ENCODE peak calls at places on chromosomes 13 and 19, in ten cellular contexts. One of them, this sample, is unnamed.

GRCh38 chr13:96172066-96172465 is 82.2 kb downstream of the HS6ST3 start:
- DNase-seq in left ventricle myocardium inferior: no peak
- DNase-seq in lower lobe of right lung: no peak
- DNase-seq in coronary artery: no peak
- DNase-seq in transverse colon: no peak
- DNase-seq in uterus: no peak
- DNase-seq in fibroblast of lung: no peak
- DNase-seq in right cardiac atrium: no peak
- DNase-seq in foreskin keratinocyte: peak
- DNase-seq in prostate gland: no peak
- DNase-seq in this sample: peak

GRCh38 chr13:32237681-32238080 is 77.5 kb downstream of the ZAR1L start:
- DNase-seq in fibroblast of lung: no peak
- DNase-seq in uterus: no peak
- DNase-seq in left ventricle myocardium inferior: no peak
- DNase-seq in lower lobe of right lung: no peak
- DNase-seq in foreskin keratinocyte: no peak
- DNase-seq in transverse colon: no peak
- DNase-seq in prostate gland: no peak
- DNase-seq in coronary artery: no peak
- DNase-seq in right cardiac atrium: no peak
- DNase-seq in this sample: no peak

GRCh38 chr19:36528194-36528920 is at the start of gene ZNF260:
- DNase-seq in transverse colon: peak
- DNase-seq in coronary artery: peak
- DNase-seq in fibroblast of lung: peak
- DNase-seq in left ventricle myocardium inferior: peak
- DNase-seq in lower lobe of right lung: peak
- DNase-seq in prostate gland: peak
- DNase-seq in foreskin keratinocyte: peak
- DNase-seq in right cardiac atrium: peak
- DNase-seq in uterus: peak
- DNase-seq in this sample: peak

GRCh38 chr13:51328488-51328887 is 11.0 kb upstream of the SERPINE3 start:
- DNase-seq in coronary artery: no peak
- DNase-seq in transverse colon: no peak
- DNase-seq in left ventricle myocardium inferior: no peak
- DNase-seq in foreskin keratinocyte: no peak
- DNase-seq in fibroblast of lung: no peak
- DNase-seq in uterus: no peak
- DNase-seq in right cardiac atrium: no peak
- DNase-seq in lower lobe of right lung: no peak
- DNase-seq in prostate gland: no peak
- DNase-seq in this sample: no peak

GRCh38 chr19:3950871-3951861 is 18.3 kb downstream of the NMRK2 start:
- DNase-seq in right cardiac atrium: peak
- DNase-seq in left ventricle myocardium inferior: peak
- DNase-seq in lower lobe of right lung: no peak
- DNase-seq in prostate gland: no peak
- DNase-seq in uterus: no peak
- DNase-seq in transverse colon: no peak
- DNase-seq in fibroblast of lung: no peak
- DNase-seq in coronary artery: peak
- DNase-seq in foreskin keratinocyte: no peak
- DNase-seq in this sample: no peak

GRCh38 chr19:34126966-34127365 is 45.3 kb upstream of the LSM14A start:
- DNase-seq in fibroblast of lung: no peak
- DNase-seq in uterus: no peak
- DNase-seq in prostate gland: no peak
- DNase-seq in right cardiac atrium: no peak
- DNase-seq in coronary artery: no peak
- DNase-seq in transverse colon: no peak
- DNase-seq in left ventricle myocardium inferior: no peak
- DNase-seq in foreskin keratinocyte: no peak
- DNase-seq in lower lobe of right lung: no peak
- DNase-seq in this sample: no peak

GRCh38 chr13:32645854-32646253 is 59.6 kb downstream of the PDS5B start:
- DNase-seq in right cardiac atrium: no peak
- DNase-seq in coronary artery: no peak
- DNase-seq in lower lobe of right lung: no peak
- DNase-seq in transverse colon: no peak
- DNase-seq in fibroblast of lung: peak
- DNase-seq in foreskin keratinocyte: no peak
- DNase-seq in uterus: no peak
- DNase-seq in left ventricle myocardium inferior: no peak
- DNase-seq in prostate gland: no peak
- DNase-seq in this sample: no peak

GRCh38 chr19:50703915-50704548 is 15.6 kb downstream of the SHANK1 start:
- DNase-seq in coronary artery: no peak
- DNase-seq in left ventricle myocardium inferior: no peak
- DNase-seq in lower lobe of right lung: no peak
- DNase-seq in fibroblast of lung: no peak
- DNase-seq in uterus: no peak
- DNase-seq in transverse colon: no peak
- DNase-seq in prostate gland: no peak
- DNase-seq in right cardiac atrium: no peak
- DNase-seq in foreskin keratinocyte: no peak
- DNase-seq in this sample: no peak

GRCh38 chr19:48713041-48713863 is 6.3 kb downstream of the MAMSTR start:
- DNase-seq in foreskin keratinocyte: no peak
- DNase-seq in uterus: no peak
- DNase-seq in prostate gland: no peak
- DNase-seq in left ventricle myocardium inferior: no peak
- DNase-seq in lower lobe of right lung: no peak
- DNase-seq in transverse colon: no peak
- DNase-seq in coronary artery: peak
- DNase-seq in fibroblast of lung: peak
- DNase-seq in right cardiac atrium: peak
- DNase-seq in this sample: no peak

GRCh38 chr19:52748336-52748950 is 13.6 kb upstream of the ZNF611 start:
- DNase-seq in lower lobe of right lung: no peak
- DNase-seq in uterus: peak
- DNase-seq in foreskin keratinocyte: no peak
- DNase-seq in left ventricle myocardium inferior: no peak
- DNase-seq in transverse colon: no peak
- DNase-seq in prostate gland: peak
- DNase-seq in right cardiac atrium: no peak
- DNase-seq in fibroblast of lung: peak
- DNase-seq in coronary artery: no peak
- DNase-seq in this sample: no peak

GRCh38 chr19:45785097-45785496 is 2.8 kb upstream of the DMPK start:
- DNase-seq in prostate gland: no peak
- DNase-seq in foreskin keratinocyte: no peak
- DNase-seq in uterus: no peak
- DNase-seq in right cardiac atrium: no peak
- DNase-seq in left ventricle myocardium inferior: no peak
- DNase-seq in transverse colon: no peak
- DNase-seq in coronary artery: no peak
- DNase-seq in lower lobe of right lung: no peak
- DNase-seq in fibroblast of lung: no peak
- DNase-seq in this sample: no peak

GRCh38 chr19:21463449-21464105 is 41.8 kb upstream of the ZNF429 start:
- DNase-seq in fibroblast of lung: peak
- DNase-seq in uterus: no peak
- DNase-seq in lower lobe of right lung: peak
- DNase-seq in foreskin keratinocyte: peak
- DNase-seq in right cardiac atrium: peak
- DNase-seq in transverse colon: peak
- DNase-seq in prostate gland: peak
- DNase-seq in left ventricle myocardium inferior: peak
- DNase-seq in coronary artery: no peak
- DNase-seq in this sample: no peak

GRCh38 chr19:48815870-48816501 is 5.2 kb upstream of the BCAT2 start:
- DNase-seq in lower lobe of right lung: no peak
- DNase-seq in transverse colon: no peak
- DNase-seq in left ventricle myocardium inferior: no peak
- DNase-seq in prostate gland: peak
- DNase-seq in fibroblast of lung: peak
- DNase-seq in coronary artery: no peak
- DNase-seq in foreskin keratinocyte: peak
- DNase-seq in uterus: no peak
- DNase-seq in right cardiac atrium: no peak
- DNase-seq in this sample: no peak

GRCh38 chr19:13040232-13040915 is 45.1 kb downstream of the NFIX start:
- DNase-seq in fibroblast of lung: no peak
- DNase-seq in transverse colon: no peak
- DNase-seq in right cardiac atrium: no peak
- DNase-seq in uterus: no peak
- DNase-seq in foreskin keratinocyte: no peak
- DNase-seq in left ventricle myocardium inferior: no peak
- DNase-seq in lower lobe of right lung: no peak
- DNase-seq in coronary artery: no peak
- DNase-seq in prostate gland: no peak
- DNase-seq in this sample: no peak
- H3K27ac ChIP-seq in fibroblast of lung: peak
- H3K27ac ChIP-seq in transverse colon: peak
- H3K27ac ChIP-seq in right cardiac atrium: peak
- H3K27ac ChIP-seq in uterus: peak
- H3K27ac ChIP-seq in foreskin keratinocyte: no peak
- H3K27ac ChIP-seq in left ventricle myocardium inferior: peak
- H3K27ac ChIP-seq in lower lobe of right lung: peak
- H3K27ac ChIP-seq in coronary artery: peak
- H3K27ac ChIP-seq in prostate gland: peak
- H3K27ac ChIP-seq in this sample: no peak

DNA sequence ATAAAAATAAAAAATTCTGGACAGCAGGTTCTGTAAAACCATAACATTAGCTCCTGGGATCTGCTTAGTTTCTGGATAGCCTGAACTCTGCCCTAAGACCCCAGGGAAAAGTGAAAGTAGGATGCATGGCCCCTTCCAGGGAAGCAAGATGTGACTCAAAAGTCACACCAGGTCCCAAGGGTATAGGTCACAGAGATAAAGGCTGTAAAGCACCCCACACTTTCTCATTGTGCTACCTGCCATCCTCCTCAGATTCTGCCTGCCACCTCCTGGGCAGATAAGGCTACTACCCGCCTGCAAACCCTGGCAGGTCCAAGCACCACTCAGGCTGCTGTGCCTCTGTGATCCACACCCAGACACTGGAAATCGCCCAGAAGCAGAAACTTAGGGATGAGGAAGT is 20.6 kb downstream of the FFAR2 start:
- DNase-seq in uterus: no peak
- DNase-seq in foreskin keratinocyte: peak
- DNase-seq in coronary artery: no peak
- DNase-seq in right cardiac atrium: peak
- DNase-seq in prostate gland: peak
- DNase-seq in lower lobe of right lung: peak
- DNase-seq in transverse colon: peak
- DNase-seq in fibroblast of lung: no peak
- DNase-seq in left ventricle myocardium inferior: peak
- DNase-seq in this sample: no peak
- H3K27ac ChIP-seq in uterus: no peak
- H3K27ac ChIP-seq in foreskin keratinocyte: no peak
- H3K27ac ChIP-seq in coronary artery: no peak
- H3K27ac ChIP-seq in right cardiac atrium: no peak
- H3K27ac ChIP-seq in prostate gland: no peak
- H3K27ac ChIP-seq in lower lobe of right lung: no peak
- H3K27ac ChIP-seq in transverse colon: no peak
- H3K27ac ChIP-seq in fibroblast of lung: no peak
- H3K27ac ChIP-seq in left ventricle myocardium inferior: no peak
- H3K27ac ChIP-seq in this sample: no peak

DNA sequence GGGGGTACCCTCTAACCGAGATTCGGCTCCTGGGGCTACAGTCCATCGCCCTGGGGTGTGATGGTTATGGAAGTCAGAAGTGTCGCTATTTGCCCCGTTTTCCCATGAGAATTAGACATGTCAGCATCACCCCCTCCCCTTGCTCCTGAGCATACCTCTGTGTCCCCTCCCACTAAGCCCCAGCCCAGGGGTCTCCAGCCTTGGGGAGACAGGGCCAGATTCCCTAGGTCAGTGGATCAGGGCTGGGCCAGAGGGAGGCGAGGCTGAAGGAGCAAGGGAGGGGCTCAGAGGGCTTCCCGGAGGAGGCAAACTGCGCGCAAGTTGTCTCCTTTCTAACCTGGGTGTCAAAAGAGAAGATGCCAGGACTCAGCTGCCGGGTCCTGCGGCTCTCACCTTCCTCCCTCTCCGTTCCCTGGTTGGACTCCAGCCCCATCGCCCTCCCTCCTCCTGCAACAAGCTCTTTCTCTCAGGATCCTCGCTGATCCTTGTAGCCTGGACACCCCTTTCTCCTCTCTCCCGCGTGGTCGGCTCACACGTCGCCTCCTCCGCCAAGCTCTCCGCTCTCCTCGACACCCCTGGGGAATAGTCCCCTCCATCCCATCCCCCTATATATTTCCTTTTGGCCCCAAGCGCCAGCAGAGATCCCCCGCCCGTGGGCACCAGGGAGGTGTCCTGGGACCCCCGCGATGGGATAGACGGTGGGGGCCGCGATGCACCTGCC is 459 bp upstream of the TMEM59L start:
- DNase-seq in lower lobe of right lung: no peak
- DNase-seq in uterus: no peak
- DNase-seq in right cardiac atrium: no peak
- DNase-seq in coronary artery: no peak
- DNase-seq in prostate gland: no peak
- DNase-seq in transverse colon: no peak
- DNase-seq in left ventricle myocardium inferior: no peak
- DNase-seq in fibroblast of lung: no peak
- DNase-seq in foreskin keratinocyte: no peak
- DNase-seq in this sample: no peak
- H3K27ac ChIP-seq in lower lobe of right lung: no peak
- H3K27ac ChIP-seq in uterus: no peak
- H3K27ac ChIP-seq in right cardiac atrium: no peak
- H3K27ac ChIP-seq in coronary artery: no peak
- H3K27ac ChIP-seq in prostate gland: no peak
- H3K27ac ChIP-seq in transverse colon: no peak
- H3K27ac ChIP-seq in left ventricle myocardium inferior: no peak
- H3K27ac ChIP-seq in fibroblast of lung: no peak
- H3K27ac ChIP-seq in foreskin keratinocyte: no peak
- H3K27ac ChIP-seq in this sample: no peak

DNA sequence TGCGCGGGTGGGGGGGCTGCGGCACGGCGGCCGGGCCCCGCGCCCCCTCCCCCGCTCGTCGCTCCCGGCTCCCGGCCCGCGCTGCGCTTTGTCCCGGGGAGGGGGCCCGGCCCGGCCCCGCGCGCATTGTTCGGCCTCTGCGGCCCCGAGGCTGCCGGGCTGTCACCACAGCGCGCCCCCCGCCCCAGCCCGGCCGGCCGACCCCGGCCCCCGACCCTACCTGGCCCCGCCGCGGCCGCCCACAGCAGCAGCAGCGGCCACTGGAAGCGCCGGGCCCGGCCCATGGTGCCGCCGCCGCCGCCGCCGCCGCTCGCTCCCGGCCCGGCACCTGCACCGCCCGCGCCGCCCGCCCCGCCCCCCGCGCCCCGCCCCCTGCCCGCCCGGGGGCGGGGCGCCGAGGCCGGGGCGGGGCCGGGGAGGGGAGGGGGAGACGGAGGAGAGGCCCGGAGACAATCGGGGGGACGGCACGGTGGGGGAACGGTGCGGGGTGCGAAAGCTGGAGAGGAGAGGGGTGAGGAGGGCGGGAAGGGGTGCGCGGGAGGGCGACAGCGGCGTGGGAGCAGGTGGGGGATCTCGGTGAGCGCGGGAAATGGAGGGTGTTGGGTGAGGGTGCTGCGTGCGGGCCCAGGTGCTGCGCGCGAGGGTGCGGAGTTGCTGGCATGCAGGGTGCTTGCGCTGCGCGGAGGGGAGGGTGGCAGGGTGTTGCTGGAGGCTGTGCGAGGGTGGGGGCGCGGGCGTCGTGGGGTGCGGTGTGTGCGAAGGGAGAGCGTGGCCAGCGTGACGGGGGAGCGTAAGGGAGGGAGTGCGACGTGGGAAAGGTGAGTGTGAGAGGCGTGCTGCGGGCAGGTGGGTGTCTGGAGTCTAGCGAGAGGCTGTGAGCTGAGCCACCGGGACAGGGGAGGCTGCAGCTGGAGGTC is at the start of gene CADM4:
- DNase-seq in foreskin keratinocyte: no peak
- DNase-seq in lower lobe of right lung: peak
- DNase-seq in right cardiac atrium: peak
- DNase-seq in prostate gland: peak
- DNase-seq in transverse colon: peak
- DNase-seq in uterus: peak
- DNase-seq in coronary artery: no peak
- DNase-seq in fibroblast of lung: no peak
- DNase-seq in left ventricle myocardium inferior: peak
- DNase-seq in this sample: no peak
- H3K27ac ChIP-seq in foreskin keratinocyte: no peak
- H3K27ac ChIP-seq in lower lobe of right lung: no peak
- H3K27ac ChIP-seq in right cardiac atrium: no peak
- H3K27ac ChIP-seq in prostate gland: peak
- H3K27ac ChIP-seq in transverse colon: peak
- H3K27ac ChIP-seq in uterus: peak
- H3K27ac ChIP-seq in coronary artery: no peak
- H3K27ac ChIP-seq in fibroblast of lung: no peak
- H3K27ac ChIP-seq in left ventricle myocardium inferior: no peak
- H3K27ac ChIP-seq in this sample: no peak